ENCODE peak calls at places on chromosomes 3 and 15, in nine cellular contexts. Q is MM.1S, C is tibial artery, R is stomach, O is keratinocyte, V is AG09309, D is uterus, B is IMR-90, M is choroid plexus epithelial cell. E is an unnamed sample.

GRCh38 chr3:23697416-23697815 is 108.3 kb upstream of the UBE2E1 start:
- DNase-seq in M (no peak), Q (no peak), D (no peak), O (no peak), C (no peak), B (no peak), R (no peak), V (no peak), E (no peak)

GRCh38 chr3:73605388-73605787 is 19.4 kb downstream of the PDZRN3 start:
- DNase-seq in Q (no peak), R (no peak), M (peak; percentile 88), O (no peak), B (peak; percentile 91), D (no peak), V (peak; percentile 70), C (no peak), E (peak; percentile 80)

GRCh38 chr3:111218615-111219014 is 147.0 kb downstream of the NECTIN3 start:
- DNase-seq in R (no peak), D (no peak), V (no peak), Q (no peak), B (no peak), M (no peak), O (no peak), C (no peak), E (peak; percentile 17)

GRCh38 chr3:64047806-64048205 is 24.5 kb upstream of the PSMD6 start:
- DNase-seq in C (no peak), B (no peak), R (no peak), D (no peak), M (no peak), Q (no peak), O (no peak), V (no peak), E (no peak)

GRCh38 chr3:177201707-177202397 is 4.6 kb upstream of the TBL1XR1 start:
- DNase-seq in C (no peak), R (no peak), V (peak; percentile 60), M (peak; percentile 96), Q (peak; percentile 99), O (peak; percentile 83), B (peak; percentile 62), D (no peak), E (peak; percentile 28)

GRCh38 chr15:39213385-39213840 is 367.5 kb upstream of the THBS1 start:
- DNase-seq in B (peak; percentile 99), Q (no peak), O (peak; percentile 99), V (no peak), M (peak; percentile 96), R (peak; percentile 38), D (peak; percentile 25), C (no peak), E (peak; percentile 85)

GRCh38 chr3:101827211-101828174 is 21.8 kb upstream of the NFKBIZ start:
- DNase-seq in C (peak; percentile 87), V (no peak), Q (peak; percentile 92), D (peak; percentile 77), R (peak; percentile 78), B (peak; percentile 84), M (peak; percentile 88), O (no peak), E (peak; percentile 91)

GRCh38 chr3:115704661-115705338 is 81.5 kb downstream of the GAP43 start:
- DNase-seq in C (no peak), V (no peak), Q (no peak), B (peak; percentile 75), M (peak; percentile 56), O (no peak), R (peak; percentile 31), D (no peak), E (peak; percentile 31)

GRCh38 chr3:105865867-105866350 is 2.9 kb downstream of the CBLB start:
- DNase-seq in V (no peak), R (no peak), D (no peak), O (no peak), C (no peak), M (no peak), Q (no peak), B (no peak), E (no peak)

GRCh38 chr3:105868450-105868744 is 415 bp downstream of the CBLB start:
- DNase-seq in V (no peak), O (no peak), C (peak; percentile 81), B (peak; percentile 52), R (peak; percentile 61), D (peak; percentile 58), M (peak; percentile 61), Q (no peak), E (peak; percentile 57)

GRCh38 chr3:105867690-105868449 is 942 bp downstream of the CBLB start:
- DNase-seq in V (no peak), Q (no peak), O (no peak), R (no peak), D (no peak), B (no peak), C (no peak), M (peak; percentile 36), E (peak; percentile 45)

GRCh38 chr3:105865016-105865623 is 3.7 kb downstream of the CBLB start:
- DNase-seq in V (no peak), C (no peak), M (no peak), B (peak; percentile 37), D (no peak), O (no peak), R (no peak), Q (no peak), E (peak; percentile 36)

DNA sequence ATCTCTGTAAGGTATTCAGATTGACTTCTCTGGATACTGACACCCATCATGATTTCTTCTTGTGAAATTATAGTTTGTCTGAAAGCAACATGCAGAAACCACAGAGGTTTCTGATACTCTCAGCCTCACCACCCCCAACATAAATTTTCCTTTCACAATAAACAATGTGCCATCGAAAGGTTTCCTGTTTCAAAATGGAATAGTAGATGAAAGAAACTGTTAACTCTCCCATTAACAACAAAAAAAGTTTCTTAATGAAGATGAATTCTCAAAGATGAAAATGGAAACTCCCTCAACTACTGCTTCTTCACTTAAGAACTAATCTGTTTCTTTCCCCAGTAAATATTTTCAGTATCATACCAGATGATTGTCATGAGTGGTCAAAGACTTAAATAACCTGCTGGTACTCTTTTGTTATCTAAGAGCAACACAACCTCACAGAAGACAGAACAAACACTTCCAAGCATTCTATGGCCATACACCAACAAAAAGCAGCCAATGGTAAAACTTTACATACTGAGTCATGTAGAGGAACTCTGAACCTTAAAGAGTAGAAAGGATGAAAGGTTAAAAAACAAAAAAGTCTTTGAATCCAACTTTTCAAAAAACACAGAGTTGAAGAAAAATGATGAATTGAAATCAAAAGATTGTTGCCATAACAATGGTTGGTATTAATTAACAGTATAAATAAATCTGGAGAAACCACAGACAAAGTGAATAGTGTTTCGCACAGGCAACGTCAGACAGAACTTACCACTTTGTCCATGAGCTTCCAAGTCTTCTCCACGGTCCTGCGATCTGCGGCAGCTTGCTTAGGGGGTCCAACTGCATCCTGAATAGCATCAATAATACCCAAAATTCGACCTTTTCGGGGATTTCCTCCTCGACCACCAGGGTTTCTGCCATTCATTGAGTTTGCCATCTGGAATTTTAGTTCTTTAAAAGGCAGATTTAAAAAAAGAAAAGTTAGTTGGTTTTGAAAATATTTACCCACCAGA is 1.9 kb downstream of the CBLB start:
- DNase-seq in V (no peak), C (no peak), Q (peak; percentile 74), O (no peak), R (no peak), B (peak; percentile 40), M (peak; percentile 68), D (no peak), E (peak; percentile 56)
- H3K4me3 ChIP-seq in V (peak overlapping the region; percentile 99), C (peak overlapping the region; percentile 88), Q (peak overlapping the region; percentile 18), O (peak overlapping the region; percentile 99), R (peak overlapping the region; percentile 92), B (peak overlapping the region; percentile 78), M (peak overlapping the region; percentile 85), D (peak overlapping the region; percentile 82), E (peak overlapping the region; percentile 73)

GRCh38 chr3:156509209-156510174 is 45.4 kb downstream of the SSR3 start:
- DNase-seq in V (peak; percentile 29), M (peak; percentile 83), Q (peak; percentile 84), C (no peak), D (no peak), B (peak; percentile 66), O (no peak), R (no peak), E (peak; percentile 74)
- TF ChIP-seq CTCF in V (peak; percentile 42), M (peak; percentile 53), Q (peak; percentile 79), C (peak; percentile 61), D (peak; percentile 59), B (peak; percentile 67), O (peak; percentile 31), R (no peak), E (peak; percentile 56)

DNA sequence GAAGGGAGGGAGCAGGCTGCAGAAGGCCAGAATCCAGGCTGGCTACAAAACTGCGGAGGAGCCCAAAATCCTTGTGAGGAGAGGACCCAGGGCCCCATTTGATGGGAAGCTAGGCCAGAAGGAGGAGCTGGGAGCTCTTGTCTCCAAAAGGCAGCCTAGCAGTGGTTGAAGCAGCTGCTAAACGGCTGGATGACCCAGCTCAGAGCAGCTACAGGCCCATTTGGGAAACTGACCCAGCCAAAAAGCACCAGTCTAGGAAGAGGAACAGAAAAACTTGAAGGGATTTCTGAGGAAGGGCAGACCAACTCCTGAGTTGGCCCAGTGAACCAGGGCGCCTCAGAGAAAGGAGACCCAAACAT is 1.1 kb upstream of the RAB43 start:
- DNase-seq in B (no peak), Q (no peak), C (no peak), D (peak; percentile 41), V (no peak), O (no peak), R (peak; percentile 31), M (peak; percentile 28), E (peak; percentile 33)
- H3K4me3 ChIP-seq in B (no peak overlapping the region), Q (no peak overlapping the region), C (peak overlapping the region; percentile 69), D (peak overlapping the region; percentile 56), V (no peak overlapping the region), O (no peak overlapping the region), R (peak overlapping the region; percentile 85), M (no peak overlapping the region), E (no peak overlapping the region)

GRCh38 chr3:66039590-66039887 is 821 bp upstream of the MAGI1 start:
- DNase-seq in Q (no peak), D (peak; percentile 24), M (peak; percentile 55), B (no peak), R (peak; percentile 58), C (peak; percentile 72), O (no peak), V (no peak), E (peak; percentile 43)
- TF ChIP-seq CTCF in Q (no peak), D (no peak), M (no peak), B (no peak), R (no peak), C (no peak), O (no peak), V (no peak), E (no peak)

GRCh38 chr3:52226229-52226817 is 878 bp upstream of the TLR9 start:
- DNase-seq in V (no peak), M (no peak), R (no peak), C (no peak), D (no peak), O (no peak), Q (no peak), B (no peak), E (no peak)
- H3K4me3 ChIP-seq in V (no peak overlapping the region), M (no peak overlapping the region), R (no peak overlapping the region), C (no peak overlapping the region), D (no peak overlapping the region), O (no peak overlapping the region), Q (no peak overlapping the region), B (no peak overlapping the region), E (no peak overlapping the region)